ENCODE peak calls at places on chromosomes 12 and 14, in six cellular contexts. M is transverse colon, N is ovary, K is A549, O is uterus, U is H1. V is an unnamed sample.

GRCh38 chr12:97308576-97309198 is 153.9 kb upstream of the RMST start:
- DNase-seq in N (no peak), U (no peak), O (no peak), K (peak), M (no peak), V (no peak)

GRCh38 chr14:77145975-77146740 is 4.6 kb upstream of the ZDHHC22 start:
- DNase-seq in N (no peak), M (no peak), O (no peak), U (no peak), K (no peak), V (no peak)

GRCh38 chr12:49825360-49825970 is 2.7 kb downstream of the NCKAP5L start:
- DNase-seq in N (no peak), K (no peak), M (no peak), O (no peak), U (no peak), V (peak)

GRCh38 chr12:15924956-15925355 is 13.8 kb downstream of the DERA start:
- DNase-seq in O (no peak), K (no peak), N (no peak), M (no peak), U (no peak), V (no peak)

GRCh38 chr12:120067901-120068300 is 48.7 kb downstream of the RAB35 start:
- DNase-seq in U (no peak), M (no peak), O (no peak), K (no peak), N (no peak), V (no peak)

GRCh38 chr12:13173537-13173936 is 23.0 kb upstream of the EMP1 start:
- DNase-seq in N (no peak), M (peak), U (no peak), K (no peak), O (peak), V (peak)

GRCh38 chr12:2270846-2271245 is 218.1 kb downstream of the CACNA1C start:
- DNase-seq in K (no peak), O (no peak), N (no peak), U (no peak), M (no peak), V (no peak)

GRCh38 chr14:71229875-71230274 is 322.6 kb downstream of the PCNX1 start:
- DNase-seq in U (no peak), K (no peak), M (no peak), N (no peak), O (no peak), V (no peak)

GRCh38 chr14:33957299-33957698 is 6.4 kb upstream of the EGLN3 start:
- DNase-seq in N (no peak), U (no peak), M (no peak), K (no peak), O (no peak), V (no peak)

GRCh38 chr12:75481013-75481705 is 604 bp downstream of the GLIPR1 start:
- DNase-seq in O (no peak), U (no peak), K (no peak), M (no peak), N (no peak), V (no peak)

GRCh38 chr12:15474766-15475165 is 152.5 kb downstream of the PTPRO start:
- DNase-seq in K (no peak), N (no peak), U (no peak), M (no peak), O (no peak), V (no peak)

GRCh38 chr14:90660865-90661570 is 155.2 kb downstream of the TTC7B start:
- DNase-seq in N (no peak), U (no peak), M (peak), O (no peak), K (no peak), V (peak)

GRCh38 chr12:51371295-51371953 is 19.8 kb downstream of the GALNT6 start:
- DNase-seq in M (peak), O (peak), N (peak), K (peak), U (peak), V (no peak)

GRCh38 chr14:32372154-32372553 is 43.1 kb downstream of the AKAP6 start:
- DNase-seq in K (no peak), N (no peak), O (no peak), M (no peak), U (no peak), V (no peak)

GRCh38 chr14:88232783-88233182 is 90.3 kb downstream of the KCNK10 start:
- DNase-seq in U (no peak), K (no peak), O (no peak), M (no peak), N (no peak), V (no peak)
- TF ChIP-seq POLR2A in U (no peak), K (no peak), O (no peak), M (no peak), N (no peak), V (no peak)

DNA sequence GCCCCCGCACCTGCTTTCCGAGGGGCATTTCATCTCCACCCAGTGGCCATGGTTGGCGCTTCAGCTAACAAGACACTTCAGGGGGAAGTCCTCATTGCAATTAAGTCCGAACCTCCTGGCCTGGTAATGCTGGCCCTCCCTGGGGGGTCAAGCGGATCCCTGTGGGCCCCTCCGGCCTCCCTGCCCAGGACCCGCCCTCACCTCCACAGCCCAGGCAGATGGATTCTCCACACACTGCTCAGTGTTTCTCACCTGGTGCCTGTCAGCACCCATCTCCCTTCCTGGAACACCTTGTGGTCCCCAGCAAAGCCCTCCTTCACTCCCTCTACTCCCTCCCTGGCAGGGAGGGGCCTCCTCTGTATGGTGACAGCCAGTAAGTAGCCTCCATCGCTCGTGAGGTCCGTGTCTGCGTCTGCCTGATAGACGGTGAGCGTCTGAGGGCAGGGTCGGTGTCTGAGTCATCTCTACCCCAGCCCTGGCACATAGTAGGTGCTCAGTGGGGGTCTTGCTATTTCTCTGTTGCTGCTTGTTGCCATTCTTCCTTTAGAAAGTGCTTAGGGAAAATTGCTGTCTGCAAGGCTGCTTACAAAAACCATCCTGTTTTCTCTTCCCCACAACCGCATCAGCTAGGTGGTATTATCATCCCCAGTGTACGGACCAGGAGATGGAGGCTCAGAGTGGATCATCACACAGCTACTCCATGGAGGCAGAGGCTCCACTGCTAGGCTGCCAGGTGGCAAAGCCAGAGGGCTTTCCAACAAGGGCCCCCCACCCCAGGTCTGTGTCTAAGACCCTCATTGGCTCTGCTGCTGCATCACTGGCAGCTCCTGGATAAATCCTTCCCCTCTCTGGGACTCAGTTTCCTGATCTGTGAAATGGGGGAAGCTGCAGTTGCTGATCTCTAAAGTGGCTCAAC is 39.7 kb upstream of the EML1 start:
- DNase-seq in U (no peak), K (no peak), M (no peak), N (no peak), O (no peak), V (no peak)
- TF ChIP-seq POLR2A in U (no peak), K (no peak), M (no peak), N (no peak), O (no peak), V (no peak)

GRCh38 chr12:54161481-54162437 is 27.0 kb downstream of the SMUG1 start:
- DNase-seq in K (no peak), M (no peak), N (no peak), O (no peak), U (no peak), V (no peak)
- TF ChIP-seq POLR2A in K (no peak), M (no peak), N (no peak), O (no peak), U (no peak), V (no peak)

DNA sequence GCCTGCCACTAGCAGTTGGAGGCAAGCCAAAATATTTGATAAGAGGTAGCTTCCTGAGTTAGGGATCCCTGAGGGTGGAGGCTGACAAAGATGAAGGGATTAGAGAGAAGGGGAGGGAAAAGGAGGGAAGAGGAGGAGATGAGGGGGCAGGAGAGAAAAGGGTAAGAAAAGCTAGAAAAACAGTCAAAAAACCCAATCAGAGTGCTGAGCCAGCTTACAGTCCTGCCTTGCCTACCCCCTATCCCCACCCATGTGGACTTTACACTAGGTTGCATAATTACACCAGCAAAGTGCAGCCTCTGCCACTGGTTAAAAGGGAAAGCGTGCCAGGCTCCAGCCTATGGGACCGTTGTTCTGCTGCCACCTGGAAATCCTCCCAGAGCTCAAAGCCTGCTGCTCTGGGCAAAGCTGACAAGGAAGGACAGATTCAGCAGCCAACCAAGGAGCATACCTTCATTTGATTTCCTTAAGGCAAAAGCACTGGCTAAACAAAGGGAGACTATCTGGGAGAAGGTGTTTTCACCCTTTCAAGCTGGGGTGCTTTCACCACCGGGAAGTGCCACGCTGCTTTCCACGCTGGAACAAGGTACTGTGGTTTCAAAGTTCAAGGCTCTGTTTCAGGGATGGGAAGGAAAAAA is 3.9 kb upstream of the NUMB start:
- DNase-seq in O (peak), U (no peak), M (peak), K (peak), N (peak), V (peak)
- TF ChIP-seq POLR2A in O (no peak), U (no peak), M (peak), K (no peak), N (no peak), V (no peak)